ENCODE peak calls at places on chromosomes 4 and X, in ten cellular contexts. One of them, this sample, is unnamed.

GRCh38 chr4:126850286-126850685 is 782.5 kb upstream of the INTU start:
- DNase-seq in sigmoid colon: no peak
- DNase-seq in SK-N-SH: peak
- DNase-seq in A549: peak
- DNase-seq in aorta: no peak
- DNase-seq in transverse colon: no peak
- DNase-seq in heart right ventricle: no peak
- DNase-seq in GM12878: no peak
- DNase-seq in fibroblast of lung: peak
- DNase-seq in left lung: no peak
- DNase-seq in this sample: no peak

GRCh38 chrX:63993936-63994335 is 208.9 kb upstream of the ARHGEF9 start:
- DNase-seq in sigmoid colon: no peak
- DNase-seq in SK-N-SH: no peak
- DNase-seq in A549: no peak
- DNase-seq in aorta: no peak
- DNase-seq in transverse colon: no peak
- DNase-seq in heart right ventricle: no peak
- DNase-seq in GM12878: no peak
- DNase-seq in fibroblast of lung: no peak
- DNase-seq in left lung: no peak
- DNase-seq in this sample: no peak

GRCh38 chr4:159010563-159011260 is 92.2 kb upstream of the RAPGEF2 start:
- DNase-seq in sigmoid colon: peak
- DNase-seq in SK-N-SH: no peak
- DNase-seq in A549: no peak
- DNase-seq in aorta: peak
- DNase-seq in transverse colon: peak
- DNase-seq in heart right ventricle: peak
- DNase-seq in GM12878: no peak
- DNase-seq in fibroblast of lung: peak
- DNase-seq in left lung: peak
- DNase-seq in this sample: no peak

GRCh38 chr4:156596026-156596425 is 375.6 kb downstream of the PDGFC start:
- DNase-seq in sigmoid colon: no peak
- DNase-seq in SK-N-SH: no peak
- DNase-seq in A549: no peak
- DNase-seq in aorta: no peak
- DNase-seq in transverse colon: no peak
- DNase-seq in heart right ventricle: no peak
- DNase-seq in GM12878: no peak
- DNase-seq in fibroblast of lung: no peak
- DNase-seq in left lung: no peak
- DNase-seq in this sample: no peak

GRCh38 chr4:86991998-86992397 is 57.2 kb downstream of the AFF1 start:
- DNase-seq in sigmoid colon: no peak
- DNase-seq in SK-N-SH: no peak
- DNase-seq in A549: no peak
- DNase-seq in aorta: no peak
- DNase-seq in transverse colon: no peak
- DNase-seq in heart right ventricle: no peak
- DNase-seq in GM12878: no peak
- DNase-seq in fibroblast of lung: no peak
- DNase-seq in left lung: no peak
- DNase-seq in this sample: no peak

GRCh38 chr4:74635074-74635473 is 159.2 kb downstream of the BTC start:
- DNase-seq in sigmoid colon: no peak
- DNase-seq in SK-N-SH: no peak
- DNase-seq in A549: no peak
- DNase-seq in aorta: no peak
- DNase-seq in transverse colon: no peak
- DNase-seq in heart right ventricle: no peak
- DNase-seq in GM12878: no peak
- DNase-seq in fibroblast of lung: no peak
- DNase-seq in left lung: no peak
- DNase-seq in this sample: no peak

GRCh38 chrX:119759333-119759766 is 962 bp downstream of the SOWAHD start:
- DNase-seq in sigmoid colon: no peak
- DNase-seq in SK-N-SH: peak
- DNase-seq in A549: no peak
- DNase-seq in aorta: no peak
- DNase-seq in transverse colon: no peak
- DNase-seq in heart right ventricle: no peak
- DNase-seq in GM12878: no peak
- DNase-seq in fibroblast of lung: no peak
- DNase-seq in left lung: no peak
- DNase-seq in this sample: no peak

GRCh38 chrX:54695231-54695630 is 102.8 kb downstream of the ITIH6 start:
- DNase-seq in sigmoid colon: no peak
- DNase-seq in SK-N-SH: no peak
- DNase-seq in A549: no peak
- DNase-seq in aorta: no peak
- DNase-seq in transverse colon: no peak
- DNase-seq in heart right ventricle: no peak
- DNase-seq in GM12878: no peak
- DNase-seq in fibroblast of lung: peak
- DNase-seq in left lung: no peak
- DNase-seq in this sample: no peak

GRCh38 chrX:51866156-51866555 is 27.3 kb upstream of the MAGED1 start:
- DNase-seq in sigmoid colon: no peak
- DNase-seq in SK-N-SH: no peak
- DNase-seq in A549: no peak
- DNase-seq in aorta: no peak
- DNase-seq in transverse colon: no peak
- DNase-seq in heart right ventricle: no peak
- DNase-seq in GM12878: no peak
- DNase-seq in fibroblast of lung: peak
- DNase-seq in left lung: no peak
- DNase-seq in this sample: no peak

GRCh38 chrX:51893931-51894696 is 691 bp downstream of the MAGED1 start:
- DNase-seq in sigmoid colon: peak
- DNase-seq in SK-N-SH: peak
- DNase-seq in A549: no peak
- DNase-seq in aorta: peak
- DNase-seq in transverse colon: no peak
- DNase-seq in heart right ventricle: no peak
- DNase-seq in GM12878: no peak
- DNase-seq in fibroblast of lung: peak
- DNase-seq in left lung: no peak
- DNase-seq in this sample: no peak

GRCh38 chr4:7007142-7007907 is 35.8 kb upstream of the TADA2B start:
- DNase-seq in sigmoid colon: no peak
- DNase-seq in SK-N-SH: no peak
- DNase-seq in A549: no peak
- DNase-seq in aorta: peak
- DNase-seq in transverse colon: no peak
- DNase-seq in heart right ventricle: no peak
- DNase-seq in GM12878: no peak
- DNase-seq in fibroblast of lung: no peak
- DNase-seq in left lung: no peak
- DNase-seq in this sample: no peak

GRCh38 chr4:145545538-145546224 is 64.0 kb downstream of the SMAD1 start:
- DNase-seq in sigmoid colon: no peak
- DNase-seq in SK-N-SH: no peak
- DNase-seq in A549: peak
- DNase-seq in aorta: no peak
- DNase-seq in transverse colon: peak
- DNase-seq in heart right ventricle: no peak
- DNase-seq in GM12878: no peak
- DNase-seq in fibroblast of lung: peak
- DNase-seq in left lung: no peak
- DNase-seq in this sample: no peak

GRCh38 chr4:8394125-8394524 is 46.4 kb downstream of the ACOX3 start:
- DNase-seq in sigmoid colon: peak
- DNase-seq in SK-N-SH: no peak
- DNase-seq in A549: no peak
- DNase-seq in aorta: no peak
- DNase-seq in transverse colon: peak
- DNase-seq in heart right ventricle: peak
- DNase-seq in GM12878: no peak
- DNase-seq in fibroblast of lung: peak
- DNase-seq in left lung: no peak
- DNase-seq in this sample: no peak

GRCh38 chr4:31156221-31156620 is 436.1 kb downstream of the PCDH7 start:
- DNase-seq in sigmoid colon: no peak
- DNase-seq in SK-N-SH: no peak
- DNase-seq in A549: no peak
- DNase-seq in aorta: no peak
- DNase-seq in transverse colon: no peak
- DNase-seq in heart right ventricle: no peak
- DNase-seq in GM12878: no peak
- DNase-seq in fibroblast of lung: no peak
- DNase-seq in left lung: no peak
- DNase-seq in this sample: no peak

GRCh38 chr4:629916-630641 is 4.7 kb downstream of the PDE6B start:
- DNase-seq in sigmoid colon: peak
- DNase-seq in SK-N-SH: peak
- DNase-seq in A549: no peak
- DNase-seq in aorta: peak
- DNase-seq in transverse colon: no peak
- DNase-seq in heart right ventricle: no peak
- DNase-seq in GM12878: no peak
- DNase-seq in fibroblast of lung: no peak
- DNase-seq in left lung: no peak
- DNase-seq in this sample: no peak

GRCh38 chrX:17590892-17591740 is 146.2 kb upstream of the SCML1 start:
- DNase-seq in sigmoid colon: peak
- DNase-seq in SK-N-SH: peak
- DNase-seq in A549: peak
- DNase-seq in aorta: peak
- DNase-seq in transverse colon: peak
- DNase-seq in heart right ventricle: peak
- DNase-seq in GM12878: no peak
- DNase-seq in fibroblast of lung: peak
- DNase-seq in left lung: peak
- DNase-seq in this sample: no peak

GRCh38 chrX:57044226-57044625 is 48.9 kb upstream of the SPIN3 start:
- DNase-seq in sigmoid colon: no peak
- DNase-seq in SK-N-SH: no peak
- DNase-seq in A549: no peak
- DNase-seq in aorta: no peak
- DNase-seq in transverse colon: no peak
- DNase-seq in heart right ventricle: no peak
- DNase-seq in GM12878: no peak
- DNase-seq in fibroblast of lung: no peak
- DNase-seq in left lung: no peak
- DNase-seq in this sample: no peak

GRCh38 chr4:187726485-187726884 is 269.1 kb upstream of the ZFP42 start:
- DNase-seq in sigmoid colon: no peak
- DNase-seq in SK-N-SH: no peak
- DNase-seq in A549: no peak
- DNase-seq in aorta: no peak
- DNase-seq in transverse colon: no peak
- DNase-seq in heart right ventricle: no peak
- DNase-seq in GM12878: no peak
- DNase-seq in fibroblast of lung: no peak
- DNase-seq in left lung: no peak
- DNase-seq in this sample: no peak

GRCh38 chr4:187724526-187724925 is 271.0 kb upstream of the ZFP42 start:
- DNase-seq in sigmoid colon: no peak
- DNase-seq in SK-N-SH: no peak
- DNase-seq in A549: no peak
- DNase-seq in aorta: no peak
- DNase-seq in transverse colon: no peak
- DNase-seq in heart right ventricle: no peak
- DNase-seq in GM12878: no peak
- DNase-seq in fibroblast of lung: no peak
- DNase-seq in left lung: no peak
- DNase-seq in this sample: no peak
- H3K27ac ChIP-seq in sigmoid colon: no peak
- H3K27ac ChIP-seq in SK-N-SH: no peak
- H3K27ac ChIP-seq in A549: no peak
- H3K27ac ChIP-seq in aorta: no peak
- H3K27ac ChIP-seq in transverse colon: no peak
- H3K27ac ChIP-seq in heart right ventricle: no peak
- H3K27ac ChIP-seq in GM12878: no peak
- H3K27ac ChIP-seq in fibroblast of lung: no peak
- H3K27ac ChIP-seq in left lung: no peak
- H3K27ac ChIP-seq in this sample: no peak

DNA sequence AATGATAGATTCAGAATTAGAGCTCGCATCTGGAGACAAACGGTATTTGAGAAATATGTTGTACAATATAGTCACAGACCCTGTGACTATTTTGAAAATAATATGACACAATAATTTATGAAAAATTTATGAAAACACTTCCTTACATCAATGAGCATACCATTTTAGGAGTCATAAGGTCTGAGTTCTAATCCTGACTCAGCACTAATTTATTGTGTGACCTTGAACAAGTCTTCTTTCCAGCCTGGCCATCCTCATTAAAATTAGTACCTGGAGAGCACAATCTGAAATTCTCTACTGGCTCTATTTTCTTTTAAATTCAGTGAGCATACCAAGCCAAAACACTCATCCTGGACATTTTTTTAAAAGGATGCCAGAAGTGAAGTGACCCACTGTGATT is 622.3 kb downstream of the SMARCA1 start:
- DNase-seq in sigmoid colon: no peak
- DNase-seq in SK-N-SH: no peak
- DNase-seq in A549: no peak
- DNase-seq in aorta: no peak
- DNase-seq in transverse colon: no peak
- DNase-seq in heart right ventricle: no peak
- DNase-seq in GM12878: no peak
- DNase-seq in fibroblast of lung: no peak
- DNase-seq in left lung: no peak
- DNase-seq in this sample: no peak
- H3K27ac ChIP-seq in sigmoid colon: no peak
- H3K27ac ChIP-seq in SK-N-SH: no peak
- H3K27ac ChIP-seq in A549: no peak
- H3K27ac ChIP-seq in aorta: no peak
- H3K27ac ChIP-seq in transverse colon: no peak
- H3K27ac ChIP-seq in heart right ventricle: no peak
- H3K27ac ChIP-seq in GM12878: no peak
- H3K27ac ChIP-seq in fibroblast of lung: no peak
- H3K27ac ChIP-seq in left lung: no peak
- H3K27ac ChIP-seq in this sample: no peak

DNA sequence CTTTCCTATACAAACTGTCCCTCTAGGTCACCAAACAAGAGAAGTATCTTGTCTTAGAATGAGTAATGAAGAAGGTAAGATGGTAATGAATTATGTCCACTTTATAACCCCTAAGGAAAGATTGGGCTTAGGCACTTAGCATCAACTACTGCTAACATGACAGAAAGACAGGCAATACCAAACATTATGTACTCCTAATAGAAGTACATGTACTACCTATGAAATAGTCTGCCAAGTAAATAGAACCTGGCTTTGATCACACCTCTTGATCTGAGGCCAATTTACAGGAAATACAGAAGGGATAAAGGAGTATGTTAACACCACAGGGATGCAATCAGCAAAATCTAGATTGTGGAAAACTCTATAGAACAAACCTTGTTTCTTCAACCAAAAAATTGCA is 14.1 kb upstream of the PCYT1B start:
- DNase-seq in sigmoid colon: no peak
- DNase-seq in SK-N-SH: no peak
- DNase-seq in A549: no peak
- DNase-seq in aorta: no peak
- DNase-seq in transverse colon: no peak
- DNase-seq in heart right ventricle: no peak
- DNase-seq in GM12878: no peak
- DNase-seq in fibroblast of lung: no peak
- DNase-seq in left lung: no peak
- DNase-seq in this sample: no peak
- H3K27ac ChIP-seq in sigmoid colon: no peak
- H3K27ac ChIP-seq in SK-N-SH: no peak
- H3K27ac ChIP-seq in A549: no peak
- H3K27ac ChIP-seq in aorta: no peak
- H3K27ac ChIP-seq in transverse colon: no peak
- H3K27ac ChIP-seq in heart right ventricle: no peak
- H3K27ac ChIP-seq in GM12878: no peak
- H3K27ac ChIP-seq in fibroblast of lung: no peak
- H3K27ac ChIP-seq in left lung: no peak
- H3K27ac ChIP-seq in this sample: no peak

GRCh38 chrX:12844319-12844718 is 22.6 kb upstream of the TLR7 start:
- DNase-seq in sigmoid colon: no peak
- DNase-seq in SK-N-SH: no peak
- DNase-seq in A549: no peak
- DNase-seq in aorta: no peak
- DNase-seq in transverse colon: no peak
- DNase-seq in heart right ventricle: no peak
- DNase-seq in GM12878: peak
- DNase-seq in fibroblast of lung: no peak
- DNase-seq in left lung: no peak
- DNase-seq in this sample: no peak
- H3K27ac ChIP-seq in sigmoid colon: no peak
- H3K27ac ChIP-seq in SK-N-SH: no peak
- H3K27ac ChIP-seq in A549: no peak
- H3K27ac ChIP-seq in aorta: no peak
- H3K27ac ChIP-seq in transverse colon: no peak
- H3K27ac ChIP-seq in heart right ventricle: no peak
- H3K27ac ChIP-seq in GM12878: peak
- H3K27ac ChIP-seq in fibroblast of lung: no peak
- H3K27ac ChIP-seq in left lung: no peak
- H3K27ac ChIP-seq in this sample: no peak